ENCODE peak calls at places on chromosome 1, in nine cellular contexts. Z is RWPE2, F is nephron progenitor cell, Y is cardiac muscle cell, A is mammary epithelial cell, S is heart right ventricle, I is HFF-Myc, M is mucosa of descending colon, X is mesothelial cell of epicardium. B is an unnamed sample.
A peak's percentile ranks its signal among the peaks of the same experiment; 100 is the strongest.

GRCh38 chr1:5659606-5660005 is 332.6 kb downstream of the NPHP4 start:
- DNase-seq in Z (no peak), F (no peak), S (no peak), X (no peak), Y (no peak), A (no peak), M (no peak), I (no peak), B (no peak)

GRCh38 chr1:167502192-167502551 is 16.2 kb downstream of the CD247 start:
- DNase-seq in Z (no peak), S (no peak), F (no peak), I (no peak), A (no peak), M (no peak), X (no peak), Y (no peak), B (no peak)

GRCh38 chr1:116006486-116006964 is 30.2 kb downstream of the SLC22A15 start:
- DNase-seq in I (no peak), M (no peak), A (no peak), X (no peak), Y (no peak), S (no peak), F (no peak), Z (no peak), B (no peak)

GRCh38 chr1:245678866-245679411 is 524.2 kb downstream of the KIF26B start:
- DNase-seq in S (no peak), X (no peak), Z (no peak), F (no peak), M (no peak), Y (no peak), I (no peak), A (no peak), B (no peak)

GRCh38 chr1:111161843-111162242 is 21.8 kb downstream of the CEPT1 start:
- DNase-seq in S (no peak), X (no peak), Z (no peak), I (no peak), F (no peak), M (no peak), A (no peak), Y (peak; percentile 34), B (no peak)

GRCh38 chr1:76154213-76154956 is 79.8 kb downstream of the ST6GALNAC3 start:
- DNase-seq in X (peak; percentile 51), M (peak; percentile 78), Y (peak; percentile 80), I (peak; percentile 22), A (peak; percentile 55), F (peak; percentile 79), Z (no peak), S (peak; percentile 71), B (no peak)

GRCh38 chr1:222974496-222974895 is 159.7 kb downstream of the DISP1 start:
- DNase-seq in X (no peak), Y (peak; percentile 90), M (no peak), I (peak; percentile 59), A (peak; percentile 61), S (no peak), Z (no peak), F (no peak), B (no peak)

GRCh38 chr1:212937034-212937433 is 13.3 kb upstream of the VASH2 start:
- DNase-seq in S (no peak), Z (no peak), F (no peak), Y (no peak), X (no peak), M (no peak), A (no peak), I (no peak), B (no peak)

GRCh38 chr1:50329332-50329932 is 93.8 kb downstream of the DMRTA2 start:
- DNase-seq in M (peak; percentile 63), I (no peak), A (peak; percentile 24), Z (no peak), X (no peak), F (no peak), Y (peak; percentile 6), S (no peak), B (no peak)
- TF ChIP-seq CTCF in M (no peak), I (no peak), A (no peak), Z (no peak), X (no peak), F (no peak), Y (no peak), S (no peak), B (no peak)

GRCh38 chr1:4656533-4657140 is 2.2 kb downstream of the AJAP1 start:
- DNase-seq in A (no peak), Y (no peak), F (no peak), X (no peak), I (no peak), M (no peak), S (no peak), Z (no peak), B (no peak)

GRCh38 chr1:4654764-4655673 is 610 bp downstream of the AJAP1 start:
- DNase-seq in X (no peak), A (peak; percentile 1), I (no peak), F (peak; percentile 60), Z (no peak), Y (no peak), S (no peak), M (no peak), B (no peak)

GRCh38 chr1:4653796-4654715 is at the start of gene AJAP1:
- DNase-seq in S (no peak), F (peak; percentile 70), Y (no peak), A (no peak), M (no peak), X (no peak), Z (no peak), I (no peak), B (no peak)

GRCh38 chr1:4657244-4657789 is 2.9 kb downstream of the AJAP1 start:
- DNase-seq in I (no peak), X (no peak), Y (no peak), F (no peak), A (no peak), Z (no peak), M (no peak), S (no peak), B (no peak)

DNA sequence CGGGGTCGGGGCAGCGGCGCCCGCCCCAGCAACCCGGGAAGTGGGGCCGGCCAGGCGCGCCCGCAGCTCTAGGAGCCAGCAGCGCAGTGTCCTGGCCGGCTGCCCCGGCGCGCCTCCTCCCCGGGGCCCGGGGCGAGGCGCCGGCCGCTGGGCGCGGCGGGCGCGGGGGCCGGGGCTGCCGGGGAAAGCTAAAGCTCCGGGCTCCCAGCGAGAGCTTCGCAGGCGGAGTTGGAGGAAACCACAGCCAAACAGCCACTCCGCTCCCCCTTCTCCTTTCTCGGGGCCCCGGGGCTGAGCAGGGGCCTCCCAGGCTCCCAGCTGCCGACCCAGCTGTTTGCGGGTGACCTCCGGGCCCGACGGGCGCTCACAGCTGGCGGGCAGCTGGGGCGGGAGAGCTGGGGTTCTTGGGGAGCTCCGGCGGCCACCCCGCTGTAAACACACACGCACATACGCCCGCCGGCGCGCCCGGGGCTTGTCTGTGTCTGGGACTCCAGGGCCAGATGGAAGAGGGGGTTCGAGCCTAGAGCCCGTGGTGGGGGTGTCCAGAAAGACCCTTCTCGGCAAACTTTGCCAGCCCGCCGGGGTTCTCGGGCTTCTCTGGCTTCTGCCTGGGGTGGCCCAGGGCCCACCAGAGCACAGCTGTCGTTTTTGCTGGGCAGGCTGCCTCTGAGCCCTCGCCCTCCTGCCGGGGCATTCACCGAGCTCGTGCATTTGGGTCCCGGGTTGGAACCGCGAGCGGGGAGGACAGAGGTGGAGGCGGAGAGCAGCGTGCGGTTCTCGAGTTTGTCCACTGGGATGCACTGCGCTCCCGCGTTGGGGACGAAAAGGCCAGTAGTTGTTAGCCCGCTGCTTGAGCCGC is 1.5 kb downstream of the AJAP1 start:
- DNase-seq in F (peak; percentile 79), S (peak; percentile 52), I (peak; percentile 5), M (no peak), Y (peak; percentile 35), X (peak; percentile 39), A (peak; percentile 50), Z (peak; percentile 83), B (no peak)
- TF ChIP-seq CTCF in F (peak; percentile 79), S (peak; percentile 55), I (peak; percentile 42), M (no peak), Y (peak; percentile 33), X (peak; percentile 58), A (peak; percentile 96), Z (peak; percentile 91), B (peak; percentile 61)

GRCh38 chr1:1777950-1778826 is at the start of gene NADK:
- DNase-seq in Z (no peak), M (peak; percentile 81), A (peak; percentile 53), Y (peak; percentile 63), X (peak; percentile 56), F (peak; percentile 79), I (no peak), S (peak; percentile 42), B (no peak)

GRCh38 chr1:1777510-1777909 is 760 bp downstream of the NADK start:
- DNase-seq in F (no peak), A (no peak), Y (peak; percentile 51), M (peak; percentile 54), I (no peak), S (peak; percentile 58), Z (no peak), X (no peak), B (no peak)

GRCh38 chr1:1780598-1781525 is 2.6 kb upstream of the NADK start:
- DNase-seq in F (no peak), A (no peak), S (no peak), I (no peak), X (no peak), M (peak; percentile 59), Z (no peak), Y (no peak), B (no peak)

GRCh38 chr1:1779691-1780597 is 1.7 kb upstream of the NADK start:
- DNase-seq in A (peak; percentile 46), S (peak; percentile 42), Y (peak; percentile 81), X (no peak), I (no peak), F (no peak), M (peak; percentile 77), Z (no peak), B (no peak)

DNA sequence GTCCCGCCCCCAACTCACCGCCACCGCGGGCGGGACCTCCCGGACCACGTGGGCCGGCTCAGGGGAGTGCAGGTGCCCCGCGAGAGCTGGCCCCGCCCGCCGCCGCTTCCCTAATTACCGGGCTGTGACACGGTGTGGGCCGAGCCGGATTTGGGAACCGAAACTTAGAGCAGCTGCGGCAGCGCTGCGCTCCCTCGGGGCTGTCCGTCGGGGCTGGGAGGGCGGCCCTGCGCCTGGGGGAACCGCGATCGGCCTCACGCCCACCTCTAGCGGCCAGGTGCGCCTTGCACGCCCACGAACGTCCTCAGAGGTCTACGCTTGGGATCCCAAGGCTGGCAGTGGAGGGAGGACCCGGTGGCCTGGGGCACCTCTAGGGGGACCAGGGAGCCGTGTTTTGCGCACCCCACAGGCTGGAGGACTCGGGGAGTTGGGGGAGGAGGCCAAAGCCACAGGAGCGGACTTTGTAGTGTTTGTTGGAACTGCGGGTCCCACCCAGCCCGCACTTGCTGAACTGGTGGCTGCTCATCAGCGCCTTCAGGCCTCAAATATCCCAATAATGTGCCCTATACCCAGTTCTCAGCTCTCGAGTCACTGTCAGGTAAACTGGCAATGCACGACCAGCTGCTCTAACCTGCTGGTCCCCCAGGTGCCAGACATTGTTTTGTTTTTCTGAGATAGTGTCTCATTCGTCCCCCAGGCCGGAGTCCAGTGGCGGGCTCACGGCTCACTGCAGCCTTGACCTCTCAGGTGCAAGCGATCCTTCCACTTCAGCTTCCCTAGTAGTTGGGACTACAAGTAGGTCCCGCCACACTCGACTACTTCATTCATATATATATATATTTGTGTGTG is 781 bp upstream of the NADK start:
- DNase-seq in Y (no peak), S (peak; percentile 64), X (no peak), I (no peak), F (peak; percentile 70), M (peak; percentile 97), Z (peak; percentile 83), A (peak; percentile 75), B (no peak)
- TF ChIP-seq CTCF in Y (peak; percentile 14), S (no peak), X (peak; percentile 22), I (no peak), F (peak; percentile 21), M (peak; percentile 31), Z (peak; percentile 32), A (peak; percentile 8), B (peak; percentile 18)

GRCh38 chr1:25702101-25702775 is 85.6 kb downstream of the MAN1C1 start:
- DNase-seq in S (no peak), I (no peak), M (no peak), Y (peak; percentile 50), Z (no peak), F (no peak), A (no peak), X (no peak), B (no peak)

GRCh38 chr1:25699501-25700089 is 83.0 kb downstream of the MAN1C1 start:
- DNase-seq in X (no peak), Z (no peak), M (no peak), F (peak; percentile 44), A (no peak), I (no peak), Y (no peak), S (peak; percentile 75), B (no peak)

GRCh38 chr1:25700124-25700523 is 83.5 kb downstream of the MAN1C1 start:
- DNase-seq in S (peak; percentile 82), Z (no peak), I (no peak), M (no peak), F (no peak), X (no peak), A (no peak), Y (peak; percentile 80), B (no peak)

GRCh38 chr1:25701030-25701785 is 84.6 kb downstream of the MAN1C1 start:
- DNase-seq in Y (no peak), F (no peak), X (no peak), I (no peak), M (no peak), Z (no peak), S (no peak), A (no peak), B (no peak)

DNA sequence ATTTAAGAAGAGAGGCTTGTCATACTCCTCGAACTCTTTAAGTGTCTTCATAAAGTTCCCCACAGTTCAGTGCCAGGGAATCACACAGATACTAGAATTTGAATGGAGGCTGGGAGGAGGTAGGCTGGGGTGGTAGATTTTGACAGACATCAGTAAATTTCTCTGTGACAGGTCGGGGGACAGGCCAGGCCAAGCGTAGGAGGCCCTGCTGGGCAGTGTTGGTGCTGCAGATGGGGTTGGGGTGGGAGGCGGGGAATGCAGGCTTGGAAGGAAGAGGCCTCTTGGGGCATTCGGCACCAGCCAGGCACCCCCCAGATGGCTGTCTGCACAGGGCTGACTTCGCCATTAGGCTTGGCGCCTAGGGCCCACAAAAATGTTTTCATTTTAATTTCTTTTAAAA is 84.0 kb downstream of the MAN1C1 start:
- DNase-seq in A (no peak), S (no peak), F (peak; percentile 52), Y (no peak), M (no peak), X (no peak), Z (no peak), I (no peak), B (no peak)
- TF ChIP-seq CTCF in A (no peak), S (peak; percentile 38), F (peak; percentile 34), Y (peak; percentile 7), M (no peak), X (no peak), Z (no peak), I (no peak), B (peak; percentile 23)

B was measured in retinal pigment epithelial cell.